ENCODE peak calls at places on chromosomes 5 and 9, in five cellular contexts. One of them, this sample, is unnamed.

GRCh38 chr9:133237271-133237731 is 28.3 kb upstream of the OBP2B start:
- DNase-seq in K562: no peak
- DNase-seq in SK-N-SH: no peak
- DNase-seq in GM12878: no peak
- DNase-seq in HepG2: no peak
- DNase-seq in this sample: no peak

GRCh38 chr9:127912882-127913281 is 4.0 kb downstream of the ST6GALNAC4 start:
- DNase-seq in GM12878: no peak
- DNase-seq in SK-N-SH: no peak
- DNase-seq in HepG2: no peak
- DNase-seq in K562: no peak
- DNase-seq in this sample: no peak

GRCh38 chr9:3576358-3576757 is 50.6 kb upstream of the RFX3 start:
- DNase-seq in HepG2: no peak
- DNase-seq in K562: no peak
- DNase-seq in GM12878: no peak
- DNase-seq in SK-N-SH: no peak
- DNase-seq in this sample: no peak

GRCh38 chr5:134905246-134905996 is 490 bp downstream of the PCBD2 start:
- DNase-seq in HepG2: peak; percentile 65
- DNase-seq in SK-N-SH: peak; percentile 66
- DNase-seq in K562: no peak
- DNase-seq in GM12878: peak; percentile 36
- DNase-seq in this sample: peak; percentile 74

GRCh38 chr5:159156839-159157238 is 52.5 kb downstream of the RNF145 start:
- DNase-seq in SK-N-SH: peak; percentile 68
- DNase-seq in K562: peak; percentile 72
- DNase-seq in GM12878: peak; percentile 30
- DNase-seq in HepG2: peak; percentile 64
- DNase-seq in this sample: peak; percentile 83

GRCh38 chr5:146340260-146341081 is 1.8 kb downstream of the POU4F3 start:
- DNase-seq in GM12878: no peak
- DNase-seq in HepG2: peak; percentile 36
- DNase-seq in K562: peak; percentile 66
- DNase-seq in SK-N-SH: no peak
- DNase-seq in this sample: peak; percentile 60

GRCh38 chr9:14312721-14313377 is 1.1 kb downstream of the NFIB start:
- DNase-seq in HepG2: no peak
- DNase-seq in SK-N-SH: peak; percentile 63
- DNase-seq in K562: peak; percentile 12
- DNase-seq in GM12878: no peak
- DNase-seq in this sample: no peak

GRCh38 chr5:175466700-175467318 is 11.6 kb upstream of the SFXN1 start:
- DNase-seq in SK-N-SH: no peak
- DNase-seq in K562: no peak
- DNase-seq in GM12878: no peak
- DNase-seq in HepG2: no peak
- DNase-seq in this sample: no peak

GRCh38 chr5:159203351-159203750 is 6.0 kb downstream of the RNF145 start:
- DNase-seq in SK-N-SH: no peak
- DNase-seq in GM12878: no peak
- DNase-seq in K562: no peak
- DNase-seq in HepG2: no peak
- DNase-seq in this sample: no peak

GRCh38 chr9:93258818-93259489 is 75.0 kb downstream of the WNK2 start:
- DNase-seq in SK-N-SH: peak; percentile 30
- DNase-seq in HepG2: no peak
- DNase-seq in GM12878: no peak
- DNase-seq in K562: no peak
- DNase-seq in this sample: no peak

GRCh38 chr5:168114444-168115017 is 176.9 kb upstream of the WWC1 start:
- DNase-seq in K562: peak; percentile 62
- DNase-seq in SK-N-SH: peak; percentile 57
- DNase-seq in GM12878: no peak
- DNase-seq in HepG2: peak; percentile 44
- DNase-seq in this sample: peak; percentile 14

DNA sequence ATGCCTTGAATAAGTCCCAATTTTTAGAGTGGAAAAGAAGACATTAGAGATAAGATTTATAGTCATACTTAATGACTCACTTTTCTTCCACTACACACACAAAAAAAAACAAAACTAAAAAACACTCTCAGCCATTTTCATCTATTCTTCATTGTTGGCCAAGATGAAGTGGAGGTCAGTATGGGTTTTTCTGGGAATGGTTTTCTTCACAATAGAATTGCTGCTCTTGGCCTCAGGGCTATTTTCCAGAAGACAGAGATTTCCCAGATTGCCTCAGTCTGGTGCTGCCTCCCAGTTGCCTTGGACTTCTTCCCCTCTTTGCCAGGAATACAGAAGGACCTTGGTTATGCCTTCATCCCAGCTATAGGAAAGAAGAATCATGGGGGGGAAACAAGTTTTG is 463.7 kb downstream of the TMEM232 start:
- DNase-seq in GM12878: no peak
- DNase-seq in SK-N-SH: no peak
- DNase-seq in K562: no peak
- DNase-seq in HepG2: no peak
- DNase-seq in this sample: no peak
- TF ChIP-seq MXI1 in GM12878: no peak
- TF ChIP-seq MXI1 in SK-N-SH: no peak
- TF ChIP-seq MXI1 in K562: no peak
- TF ChIP-seq MXI1 in HepG2: no peak
- TF ChIP-seq MXI1 in this sample: no peak

DNA sequence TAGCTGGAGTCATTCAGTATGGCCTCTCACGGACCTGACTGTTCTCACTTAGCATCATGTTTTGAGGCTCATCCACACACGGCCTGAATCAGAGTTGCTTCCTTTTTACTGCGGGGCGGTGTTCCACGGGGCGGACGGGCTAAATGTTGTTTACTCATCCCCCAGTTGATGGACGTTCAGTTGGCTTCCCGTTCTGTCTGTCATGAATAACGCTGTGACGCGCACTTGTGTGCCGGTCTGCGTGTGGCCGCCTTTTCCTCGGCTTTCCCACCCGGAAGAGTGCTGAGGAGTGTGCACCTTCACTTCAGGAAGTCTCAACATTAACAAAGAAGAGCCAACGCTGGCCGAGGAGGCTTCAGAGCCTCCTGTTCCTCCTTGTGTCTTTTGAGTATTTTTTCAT is 39.0 kb upstream of the IRX4 start:
- DNase-seq in HepG2: no peak
- DNase-seq in SK-N-SH: no peak
- DNase-seq in K562: no peak
- DNase-seq in GM12878: no peak
- DNase-seq in this sample: no peak
- TF ChIP-seq MXI1 in HepG2: no peak
- TF ChIP-seq MXI1 in SK-N-SH: no peak
- TF ChIP-seq MXI1 in K562: no peak
- TF ChIP-seq MXI1 in GM12878: no peak
- TF ChIP-seq MXI1 in this sample: no peak

GRCh38 chr5:160287378-160288051 is 24.8 kb downstream of the CCNJL start:
- DNase-seq in SK-N-SH: peak; percentile 85
- DNase-seq in K562: no peak
- DNase-seq in GM12878: no peak
- DNase-seq in HepG2: peak; percentile 62
- DNase-seq in this sample: no peak
- TF ChIP-seq MXI1 in SK-N-SH: peak; percentile 50
- TF ChIP-seq MXI1 in K562: no peak
- TF ChIP-seq MXI1 in GM12878: no peak
- TF ChIP-seq MXI1 in HepG2: no peak
- TF ChIP-seq MXI1 in this sample: no peak

DNA sequence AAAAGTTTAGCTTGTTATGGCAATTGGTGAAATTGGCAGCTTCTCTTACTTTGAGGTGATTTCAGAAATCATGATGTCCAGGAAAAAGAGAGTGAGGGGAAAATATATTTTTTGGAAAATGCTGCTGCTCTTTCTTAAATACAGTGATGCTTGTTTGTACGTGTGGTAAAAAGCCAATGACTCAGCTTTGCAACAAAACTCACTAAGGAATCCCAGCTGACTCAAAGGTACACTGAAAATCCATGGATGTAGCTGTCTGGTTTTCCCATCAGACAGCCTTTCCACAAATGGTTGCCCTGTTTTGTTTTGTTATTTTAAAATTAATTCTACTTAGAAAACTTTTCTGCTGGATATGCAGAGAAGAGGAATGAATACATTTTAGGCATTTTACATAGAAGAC is 306.3 kb upstream of the PAPPA start:
- DNase-seq in K562: no peak
- DNase-seq in SK-N-SH: no peak
- DNase-seq in GM12878: no peak
- DNase-seq in HepG2: no peak
- DNase-seq in this sample: peak; percentile 86
- TF ChIP-seq MXI1 in K562: no peak
- TF ChIP-seq MXI1 in SK-N-SH: no peak
- TF ChIP-seq MXI1 in GM12878: no peak
- TF ChIP-seq MXI1 in HepG2: no peak
- TF ChIP-seq MXI1 in this sample: no peak